ENCODE peak calls at places on chromosomes 5 and 9, in ten cellular contexts. G, F, H, J, S, Q, V, P, X and L are unnamed samples.

GRCh38 chr9:137975527-137975913 is 97.9 kb downstream of the CACNA1B start:
- DNase-seq in X (no peak), J (no peak), H (no peak), F (no peak), Q (no peak), S (peak; percentile 39), G (no peak), V (no peak), P (no peak), L (no peak)

GRCh38 chr5:80284720-80285119 is 28.9 kb upstream of the SERINC5 start:
- DNase-seq in H (no peak), Q (no peak), V (no peak), F (no peak), J (no peak), S (no peak), P (no peak), G (no peak), X (no peak), L (no peak)

GRCh38 chr5:44983006-44983405 is 174.3 kb downstream of the MRPS30 start:
- DNase-seq in J (no peak), Q (no peak), X (no peak), S (no peak), H (no peak), F (no peak), V (no peak), G (peak; percentile 8), P (no peak), L (no peak)

GRCh38 chr9:135077497-135078200 is 9.8 kb upstream of the OLFM1 start:
- DNase-seq in S (no peak), Q (no peak), G (no peak), X (peak; percentile 6), V (no peak), F (no peak), P (no peak), J (no peak), H (no peak), L (no peak)

GRCh38 chr9:121670447-121670846 is 19.0 kb downstream of the DAB2IP start:
- DNase-seq in H (no peak), V (no peak), F (peak; percentile 89), G (no peak), X (peak; percentile 83), J (peak; percentile 77), S (no peak), P (no peak), Q (peak; percentile 54), L (no peak)

GRCh38 chr5:24188196-24188595 is 456.6 kb downstream of the CDH10 start:
- DNase-seq in X (peak; percentile 30), V (no peak), F (no peak), S (no peak), J (no peak), G (no peak), Q (no peak), H (no peak), P (no peak), L (no peak)

GRCh38 chr5:113281194-113281593 is 153.6 kb downstream of the TSSK1B start:
- DNase-seq in G (no peak), Q (no peak), F (no peak), X (peak; percentile 68), P (no peak), J (no peak), V (no peak), S (no peak), H (no peak), L (no peak)

GRCh38 chr5:119532637-119533036 is 80.3 kb downstream of the HSD17B4 start:
- DNase-seq in H (no peak), Q (no peak), S (no peak), G (no peak), J (no peak), V (no peak), F (no peak), P (no peak), X (no peak), L (no peak)

GRCh38 chr5:3252235-3252634 is 343.4 kb upstream of the IRX1 start:
- DNase-seq in Q (no peak), G (no peak), X (no peak), F (no peak), P (no peak), S (no peak), H (no peak), J (no peak), V (no peak), L (no peak)

GRCh38 chr9:135103001-135103446 is 15.6 kb downstream of the OLFM1 start:
- DNase-seq in V (no peak), H (no peak), S (no peak), X (no peak), F (no peak), G (no peak), P (no peak), Q (no peak), J (no peak), L (no peak)

GRCh38 chr9:87089963-87090362 is 142.7 kb upstream of the GAS1 start:
- DNase-seq in Q (no peak), J (no peak), S (no peak), H (no peak), V (no peak), F (no peak), P (no peak), X (no peak), G (no peak), L (no peak)

GRCh38 chr9:87095961-87096360 is 148.7 kb upstream of the GAS1 start:
- DNase-seq in H (no peak), G (no peak), X (no peak), V (no peak), Q (no peak), P (no peak), F (no peak), S (no peak), J (no peak), L (no peak)

GRCh38 chr9:87097238-87097637 is 149.9 kb upstream of the GAS1 start:
- DNase-seq in G (no peak), J (no peak), Q (no peak), H (no peak), S (no peak), P (no peak), F (no peak), X (no peak), V (no peak), L (no peak)

GRCh38 chr9:87088621-87089020 is 141.3 kb upstream of the GAS1 start:
- DNase-seq in G (no peak), P (no peak), X (no peak), S (no peak), V (no peak), H (no peak), Q (no peak), F (no peak), J (no peak), L (no peak)

GRCh38 chr9:87093777-87094176 is 146.5 kb upstream of the GAS1 start:
- DNase-seq in P (no peak), J (no peak), X (no peak), S (no peak), V (no peak), G (no peak), H (no peak), F (no peak), Q (no peak), L (no peak)
- H3K4me3 ChIP-seq in P (no peak overlapping the region), J (no peak overlapping the region), X (no peak overlapping the region), S (no peak overlapping the region), V (no peak overlapping the region), G (no peak overlapping the region), H (no peak overlapping the region), F (no peak overlapping the region), Q (no peak overlapping the region), L (no peak overlapping the region)

DNA sequence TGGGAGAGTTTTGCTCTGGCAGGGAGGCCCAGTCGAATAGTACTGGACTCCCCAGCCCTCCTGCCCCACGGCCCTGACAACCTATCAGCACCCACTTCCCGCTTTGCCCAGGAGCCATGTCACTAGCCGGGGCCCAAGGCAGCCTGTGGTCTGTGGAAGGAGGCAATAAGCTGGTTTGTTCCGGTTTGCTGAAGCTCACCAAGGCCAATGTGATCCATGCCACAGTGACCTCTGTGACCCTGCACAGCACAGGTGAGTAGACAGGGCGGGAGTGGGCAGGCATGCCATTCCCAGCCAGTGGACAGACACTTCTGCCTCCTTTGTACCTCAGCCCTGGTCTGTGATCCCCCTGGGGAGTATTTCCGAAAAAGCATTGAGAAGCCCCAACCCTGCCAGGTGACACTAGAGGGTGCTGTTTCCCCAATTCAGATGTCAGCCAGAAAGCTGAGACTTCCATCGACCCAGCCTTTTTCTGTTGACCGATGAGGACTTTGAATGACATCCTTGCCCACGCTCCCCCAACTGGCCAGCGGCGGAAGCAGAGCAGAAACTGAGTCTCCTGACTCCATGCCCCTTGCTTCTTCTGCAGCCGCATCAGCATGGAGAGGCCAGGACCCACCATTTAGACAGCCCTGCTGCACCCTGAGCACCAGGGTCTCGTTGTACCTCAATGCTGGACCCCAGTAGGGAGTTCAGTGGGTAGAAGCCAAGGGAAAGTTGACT is 9.6 kb downstream of the PCYOX1L start:
- DNase-seq in H (no peak), V (peak; percentile 37), Q (no peak), G (peak; percentile 65), F (no peak), P (no peak), X (peak; percentile 48), J (peak; percentile 70), S (peak; percentile 85), L (peak; percentile 34)
- H3K4me3 ChIP-seq in H (peak overlapping the region; percentile 26), V (no peak overlapping the region), Q (no peak overlapping the region), G (no peak overlapping the region), F (no peak overlapping the region), P (no peak overlapping the region), X (no peak overlapping the region), J (no peak overlapping the region), S (no peak overlapping the region), L (no peak overlapping the region)

DNA sequence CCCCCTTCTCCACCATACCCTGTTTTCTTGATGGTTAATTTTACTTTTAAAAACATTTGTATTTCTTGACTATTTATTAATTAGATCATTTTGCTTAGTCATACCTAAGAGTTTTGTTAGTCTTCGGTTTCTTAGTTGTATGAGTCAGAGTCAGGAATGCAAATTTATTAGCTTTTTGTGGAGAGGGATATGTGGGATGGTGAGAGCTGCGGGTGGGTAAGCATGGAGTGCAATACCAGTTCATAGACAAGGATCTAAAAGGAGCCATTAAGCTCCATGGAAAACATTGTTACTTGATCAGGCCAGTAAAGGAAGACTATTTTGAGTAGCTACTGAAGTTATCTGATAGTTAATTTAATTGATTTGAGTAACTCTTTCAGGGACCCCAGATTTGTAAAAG is 77.5 kb downstream of the ZSWIM6 start:
- DNase-seq in H (no peak), P (no peak), S (no peak), F (no peak), Q (peak; percentile 92), V (no peak), J (peak; percentile 47), X (peak; percentile 98), G (peak; percentile 81), L (peak; percentile 96)
- H3K4me3 ChIP-seq in H (peak overlapping the region; percentile 58), P (no peak overlapping the region), S (no peak overlapping the region), F (no peak overlapping the region), Q (no peak overlapping the region), V (no peak overlapping the region), J (no peak overlapping the region), X (peak overlapping the region; percentile 30), G (no peak overlapping the region), L (no peak overlapping the region)

GRCh38 chr5:7043797-7044196 is 330.6 kb downstream of the TENT4A start:
- DNase-seq in G (no peak), P (no peak), Q (no peak), X (no peak), J (no peak), F (no peak), S (no peak), H (no peak), V (no peak), L (no peak)
- H3K4me3 ChIP-seq in G (no peak overlapping the region), P (no peak overlapping the region), Q (no peak overlapping the region), X (no peak overlapping the region), J (no peak overlapping the region), F (no peak overlapping the region), S (no peak overlapping the region), H (no peak overlapping the region), V (no peak overlapping the region), L (no peak overlapping the region)